ENCODE peak calls at places on chromosomes 7 and 10, in four cellular contexts. I is A172; U is activated CD4-positive, CD25-positive, alpha-beta regulatory T cell; Y is left lung. V is an unnamed sample.

GRCh38 chr10:22325272-22325947 is 4.5 kb downstream of the BMI1 start:
- DNase-seq in I (peak), U (peak), Y (peak), V (peak)

GRCh38 chr7:4633012-4633411 is 49.1 kb upstream of the FOXK1 start:
- DNase-seq in I (peak), U (no peak), Y (no peak), V (no peak)

GRCh38 chr10:78641693-78642092 is 427.1 kb upstream of the ZMIZ1 start:
- DNase-seq in I (no peak), U (no peak), Y (no peak), V (no peak)

GRCh38 chr7:154913645-154914579 is 89.0 kb downstream of the PAXIP1 start:
- DNase-seq in I (peak), U (peak), Y (peak), V (peak)

GRCh38 chr7:51069411-51070083 is 247.1 kb downstream of the COBL start:
- DNase-seq in I (peak), U (no peak), Y (no peak), V (no peak)

GRCh38 chr10:26475448-26475847 is 37.3 kb downstream of the APBB1IP start:
- DNase-seq in I (no peak), U (no peak), Y (no peak), V (no peak)

GRCh38 chr7:44396931-44397525 is 71.6 kb upstream of the CAMK2B start:
- DNase-seq in I (no peak), U (no peak), Y (no peak), V (no peak)

GRCh38 chr10:98062424-98062823 is 32.0 kb upstream of the CRTAC1 start:
- DNase-seq in I (no peak), U (no peak), Y (no peak), V (no peak)

GRCh38 chr7:134779741-134780065 is 269 bp downstream of the CALD1 start:
- DNase-seq in I (no peak), U (no peak), Y (no peak), V (no peak)

GRCh38 chr7:42993038-42993437 is 60.9 kb downstream of the MRPL32 start:
- DNase-seq in I (no peak), U (no peak), Y (no peak), V (no peak)

GRCh38 chr7:76225379-76225778 is 23.7 kb downstream of the SRRM3 start:
- DNase-seq in I (peak), U (no peak), Y (no peak), V (no peak)